ENCODE peak calls at places on chromosomes 12 and 14, in ten cellular contexts. U, G, P, V, O, Y, Q, W, D and B are unnamed samples.

GRCh38 chr14:103868242-103868897 is 21.0 kb upstream of the PPP1R13B start:
- DNase-seq in U (no peak), G (no peak), P (no peak), V (no peak), O (no peak), Y (no peak), Q (no peak), W (no peak), D (no peak), B (no peak)

GRCh38 chr12:111406474-111407370 is 999 bp downstream of the SH2B3 start:
- DNase-seq in U (no peak), G (no peak), P (no peak), V (no peak), O (peak), Y (no peak), Q (peak), W (peak), D (no peak), B (peak)

GRCh38 chr14:71711131-71711530 is 221.1 kb upstream of the RGS6 start:
- DNase-seq in U (no peak), G (no peak), P (no peak), V (no peak), O (no peak), Y (no peak), Q (no peak), W (no peak), D (no peak), B (no peak)

GRCh38 chr12:53738834-53739284 is 11.6 kb upstream of the CALCOCO1 start:
- DNase-seq in U (no peak), G (no peak), P (no peak), V (no peak), O (no peak), Y (no peak), Q (no peak), W (no peak), D (no peak), B (no peak)

GRCh38 chr14:23054000-23054811 is 3.1 kb downstream of the CDH24 start:
- DNase-seq in U (no peak), G (no peak), P (no peak), V (no peak), O (no peak), Y (no peak), Q (peak), W (peak), D (no peak), B (peak)

GRCh38 chr12:126936181-126936851 is 1330.7 kb upstream of the TMEM132C start:
- DNase-seq in U (peak), G (peak), P (no peak), V (no peak), O (no peak), Y (no peak), Q (no peak), W (no peak), D (no peak), B (no peak)

GRCh38 chr12:79454338-79454777 is 236.4 kb downstream of the PAWR start:
- DNase-seq in U (no peak), G (no peak), P (no peak), V (no peak), O (no peak), Y (peak), Q (no peak), W (no peak), D (no peak), B (no peak)

GRCh38 chr14:25009891-25010290 is 40.1 kb downstream of the STXBP6 start:
- DNase-seq in U (no peak), G (no peak), P (no peak), V (no peak), O (no peak), Y (no peak), Q (no peak), W (no peak), D (no peak), B (no peak)